ENCODE peak calls at places on chromosomes 11 and 22, in six cellular contexts. Q, W, G, T, I and Y are unnamed samples.

GRCh38 chr11:45964911-45965389 is 42.5 kb downstream of the LARGE2 start:
- DNase-seq in G (no peak), Q (peak), T (no peak), I (peak), W (peak), Y (peak)

GRCh38 chr22:39204216-39204615 is 40.6 kb downstream of the PDGFB start:
- DNase-seq in T (no peak), I (peak), Q (no peak), G (peak), W (no peak), Y (no peak)

GRCh38 chr22:28544431-28544868 is 135.2 kb downstream of the TTC28 start:
- DNase-seq in G (no peak), T (no peak), W (no peak), Q (no peak), I (no peak), Y (peak)

GRCh38 chr11:16786131-16786530 is 47.7 kb downstream of the C11orf58 start:
- DNase-seq in G (no peak), I (peak), W (no peak), T (no peak), Q (no peak), Y (no peak)

GRCh38 chr11:125423247-125423849 is 72.7 kb downstream of the FEZ1 start:
- DNase-seq in I (no peak), G (peak), T (no peak), Q (no peak), W (no peak), Y (no peak)

GRCh38 chr22:40121463-40121862 is 56.3 kb upstream of the TNRC6B start:
- DNase-seq in I (no peak), Q (no peak), W (no peak), G (no peak), T (no peak), Y (no peak)

GRCh38 chr11:111982019-111982464 is 43.2 kb upstream of the DLAT start:
- DNase-seq in G (no peak), Q (no peak), T (no peak), I (no peak), W (no peak), Y (peak)

GRCh38 chr11:106216281-106216680 is 138.8 kb downstream of the AASDHPPT start:
- DNase-seq in T (no peak), G (no peak), W (no peak), I (no peak), Q (no peak), Y (no peak)

GRCh38 chr11:26820739-26821138 is 98.9 kb upstream of the SLC5A12 start:
- DNase-seq in G (no peak), T (no peak), W (peak), Q (no peak), I (no peak), Y (peak)

GRCh38 chr11:12212821-12213185 is 102.4 kb downstream of the MICAL2 start:
- DNase-seq in Q (no peak), T (no peak), I (no peak), G (peak), W (no peak), Y (peak)

GRCh38 chr11:126989942-126990715 is 10.4 kb downstream of the KIRREL3 start:
- DNase-seq in G (peak), I (peak), W (peak), T (no peak), Q (peak), Y (peak)

GRCh38 chr11:210122-210802 is 2.8 kb downstream of the RIC8A start:
- DNase-seq in T (no peak), I (peak), W (no peak), Q (no peak), G (no peak), Y (peak)

GRCh38 chr11:113397821-113398220 is 10.2 kb downstream of the ANKK1 start:
- DNase-seq in I (no peak), G (no peak), Q (no peak), W (no peak), T (no peak), Y (no peak)

GRCh38 chr11:130728185-130729160 is 187.8 kb downstream of the SNX19 start:
- DNase-seq in I (no peak), T (no peak), W (no peak), G (no peak), Q (no peak), Y (no peak)

GRCh38 chr11:32029721-32030120 is 61.2 kb upstream of the RCN1 start:
- DNase-seq in Q (no peak), T (no peak), W (no peak), G (no peak), I (no peak), Y (peak)

GRCh38 chr11:117580866-117581265 is 216.2 kb downstream of the DSCAML1 start:
- DNase-seq in I (no peak), W (no peak), T (no peak), G (peak), Q (no peak), Y (no peak)

GRCh38 chr11:68127791-68128681 is 6.8 kb upstream of the CHKA start:
- DNase-seq in I (peak), T (no peak), G (peak), W (no peak), Q (no peak), Y (no peak)

GRCh38 chr11:50423208-50423607 is 390.5 kb downstream of the OR4C45 start:
- DNase-seq in W (no peak), Q (no peak), T (no peak), I (no peak), G (no peak), Y (no peak)

GRCh38 chr11:21429401-21429800 is 760.0 kb downstream of the NELL1 start:
- DNase-seq in G (no peak), T (no peak), Q (no peak), W (no peak), I (no peak), Y (no peak)

GRCh38 chr11:17734418-17734911 is at the start of gene KCNC1:
- DNase-seq in Q (no peak), T (no peak), W (no peak), I (peak), G (peak), Y (peak)

GRCh38 chr11:75349540-75350116 is 1.8 kb downstream of the ARRB1 start:
- DNase-seq in Q (no peak), I (peak), W (no peak), G (peak), T (no peak), Y (no peak)

GRCh38 chr11:1231396-1232327 is 8.8 kb downstream of the MUC5B start:
- DNase-seq in I (peak), W (no peak), G (peak), T (no peak), Q (no peak), Y (no peak)

GRCh38 chr11:103047837-103048236 is 44.1 kb downstream of the DCUN1D5 start:
- DNase-seq in G (no peak), T (no peak), Q (no peak), W (no peak), I (no peak), Y (no peak)

GRCh38 chr11:114229062-114229450 is 67.1 kb upstream of the NNMT start:
- DNase-seq in I (no peak), G (no peak), T (no peak), Q (no peak), W (no peak), Y (no peak)

GRCh38 chr22:39453765-39454378 is 2.9 kb upstream of the MGAT3 start:
- DNase-seq in I (no peak), Q (no peak), G (no peak), T (no peak), W (no peak), Y (no peak)

GRCh38 chr22:22880645-22881044 is 7.0 kb upstream of the IGLL5 start:
- DNase-seq in T (no peak), G (no peak), I (no peak), W (no peak), Q (no peak), Y (no peak)

GRCh38 chr11:131418214-131418613 is 47.8 kb downstream of the NTM start:
- DNase-seq in Q (no peak), G (no peak), I (no peak), T (no peak), W (no peak), Y (no peak)

GRCh38 chr11:111975076-111975806 is 38.1 kb downstream of the DIXDC1 start:
- DNase-seq in Q (no peak), I (no peak), W (no peak), T (no peak), G (no peak), Y (no peak)

GRCh38 chr11:104094576-104094975 is 58.1 kb downstream of the DDI1 start:
- DNase-seq in W (no peak), T (no peak), G (no peak), I (no peak), Q (no peak), Y (peak)

GRCh38 chr11:75582935-75583709 is 21.1 kb downstream of the SERPINH1 start:
- DNase-seq in Q (peak), I (peak), W (no peak), T (no peak), G (peak), Y (peak)

GRCh38 chr11:45537617-45538016 is 127.8 kb downstream of the CHST1 start:
- DNase-seq in G (no peak), W (no peak), I (no peak), Q (no peak), T (no peak), Y (peak)

GRCh38 chr11:56994532-56994931 is 5.8 kb downstream of the OR5AK2 start:
- DNase-seq in T (no peak), G (no peak), I (no peak), W (no peak), Q (no peak), Y (no peak)

GRCh38 chr11:112128483-112129121 is 35.3 kb downstream of the IL18 start:
- DNase-seq in T (no peak), I (peak), Q (no peak), W (peak), G (no peak), Y (peak)

GRCh38 chr11:83025267-83025704 is 46.4 kb downstream of the RAB30 start:
- DNase-seq in T (no peak), I (no peak), Q (no peak), G (no peak), W (no peak), Y (no peak)

GRCh38 chr11:112504056-112504455 is 243.4 kb upstream of the PLET1 start:
- DNase-seq in I (no peak), Q (no peak), G (no peak), T (no peak), W (no peak), Y (no peak)

GRCh38 chr11:87324817-87325489 is 287.2 kb downstream of the TMEM135 start:
- DNase-seq in W (no peak), T (no peak), G (no peak), I (no peak), Q (no peak), Y (no peak)

GRCh38 chr11:34830648-34831047 is 85.5 kb downstream of the APIP start:
- DNase-seq in G (no peak), W (no peak), Q (no peak), T (no peak), I (no peak), Y (no peak)

GRCh38 chr11:58625826-58626460 is 3.5 kb downstream of the CNTF start:
- DNase-seq in T (no peak), W (no peak), Q (no peak), G (no peak), I (no peak), Y (peak)

GRCh38 chr11:107545101-107545514 is 20.4 kb downstream of the ALKBH8 start:
- DNase-seq in W (no peak), T (no peak), Q (no peak), G (no peak), I (no peak), Y (peak)

GRCh38 chr11:2534957-2535672 is 90.3 kb downstream of the KCNQ1 start:
- DNase-seq in Q (no peak), W (no peak), T (no peak), I (peak), G (peak), Y (no peak)

DNA sequence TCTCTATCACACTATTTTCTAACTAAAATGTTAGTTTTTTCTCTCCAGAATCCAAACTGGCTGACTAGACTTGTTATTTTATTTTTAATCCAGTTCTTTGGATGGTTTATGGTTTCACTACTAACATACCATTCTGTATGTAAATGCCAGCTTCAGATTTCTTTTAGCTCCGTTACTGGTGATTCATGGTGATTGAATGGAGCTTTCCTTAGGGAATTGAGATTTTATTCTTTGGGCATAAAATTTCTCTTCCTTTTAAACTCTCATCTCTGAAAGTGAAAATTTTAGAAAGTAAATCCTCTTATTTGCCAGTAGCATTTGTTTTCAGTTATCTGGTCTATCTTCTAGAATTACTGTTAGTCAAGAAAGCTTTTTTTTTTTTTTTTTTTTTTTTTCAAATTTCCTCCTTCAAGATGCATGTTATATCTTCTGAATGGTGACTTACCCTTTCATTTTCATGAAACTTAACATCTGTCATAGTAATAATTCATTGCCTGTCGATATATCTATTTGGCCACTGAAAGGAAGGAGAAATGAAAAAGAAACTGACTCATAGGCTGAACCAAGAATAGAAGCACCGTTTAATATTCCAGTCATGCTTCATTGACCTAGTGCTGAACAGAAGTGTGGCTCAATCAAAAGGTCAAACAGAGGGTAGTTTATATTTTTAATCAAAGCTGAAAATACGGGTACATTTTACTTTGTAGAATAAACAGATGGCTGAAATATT is 6.4 kb downstream of the ENDOD1 start:
- DNase-seq in T (no peak), G (no peak), I (no peak), Q (peak), W (no peak), Y (peak)
- H3K4me3 ChIP-seq in T (peak), G (no peak), I (no peak), Q (no peak), W (no peak), Y (no peak)

GRCh38 chr11:94198718-94199117 is 70.1 kb downstream of the PANX1 start:
- DNase-seq in T (no peak), G (no peak), W (no peak), I (no peak), Q (no peak), Y (no peak)

GRCh38 chr11:94196363-94196762 is 67.7 kb downstream of the PANX1 start:
- DNase-seq in T (no peak), Q (no peak), W (no peak), I (no peak), G (no peak), Y (peak)

GRCh38 chr11:94194712-94195111 is 66.1 kb downstream of the PANX1 start:
- DNase-seq in G (no peak), Q (no peak), W (no peak), T (no peak), I (no peak), Y (no peak)

DNA sequence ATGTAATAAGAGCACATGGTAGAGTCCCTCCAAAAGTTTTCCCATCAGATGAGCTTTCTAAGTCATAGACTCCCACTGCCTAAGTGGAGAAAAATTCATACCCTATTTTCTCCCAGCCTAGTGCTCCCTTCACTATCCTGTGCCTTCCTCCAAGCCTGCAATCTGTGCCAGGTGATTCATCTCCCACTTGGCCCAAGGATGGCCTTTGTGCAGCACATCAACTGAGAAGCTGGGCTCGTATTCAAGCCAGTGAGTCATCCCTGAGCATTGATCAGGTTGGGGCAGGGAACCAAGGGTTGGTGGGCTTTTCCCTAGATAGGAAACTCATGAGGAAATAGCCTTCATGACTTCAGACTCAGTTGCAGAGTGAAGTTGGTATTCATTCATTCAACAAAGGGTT is 64.6 kb downstream of the PANX1 start:
- DNase-seq in W (no peak), G (no peak), Q (no peak), I (no peak), T (no peak), Y (peak)
- TF ChIP-seq CTCF in W (no peak), G (no peak), Q (no peak), I (no peak), T (no peak), Y (no peak)

GRCh38 chr22:50192056-50192824 is 6.5 kb downstream of the TRABD start:
- DNase-seq in W (no peak), I (no peak), T (no peak), Q (peak), G (peak), Y (peak)
- H3K4me3 ChIP-seq in W (no peak), I (no peak), T (no peak), Q (peak), G (no peak), Y (no peak)

DNA sequence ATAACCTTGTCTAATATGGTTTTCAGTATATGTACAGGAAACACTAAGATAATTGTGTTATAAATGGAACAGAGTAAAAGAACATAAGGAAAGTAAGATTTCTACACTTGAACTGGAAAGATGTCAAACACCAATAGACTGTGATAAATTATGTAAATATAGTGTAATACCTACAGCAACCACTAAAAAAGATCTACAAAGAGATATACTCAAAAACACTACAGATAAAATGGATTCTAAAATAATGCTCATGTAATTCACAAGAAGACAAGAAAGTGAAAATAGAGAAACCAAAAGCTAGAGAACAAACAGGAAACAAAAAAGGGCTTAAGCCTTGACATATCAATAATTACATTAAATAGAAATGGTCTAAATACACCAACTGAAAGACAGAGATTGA is 30.9 kb downstream of the DEUP1 start:
- DNase-seq in I (no peak), Q (no peak), W (no peak), T (no peak), G (no peak), Y (no peak)
- TF ChIP-seq CTCF in I (no peak), Q (no peak), W (no peak), T (peak), G (no peak), Y (no peak)

GRCh38 chr11:20049231-20049630 is 111.0 kb downstream of the DBX1 start:
- DNase-seq in T (no peak), I (no peak), W (no peak), Q (no peak), G (no peak), Y (no peak)
- H3K4me3 ChIP-seq in T (no peak), I (no peak), W (no peak), Q (no peak), G (no peak), Y (no peak)

GRCh38 chr22:37953062-37953436 is 352 bp downstream of the C22orf23 start:
- DNase-seq in W (peak), G (no peak), I (no peak), Q (no peak), T (no peak), Y (no peak)

GRCh38 chr22:37953437-37954179 is at the start of the genes C22orf23 and POLR2F:
- DNase-seq in T (peak), I (peak), W (peak), G (peak), Q (peak), Y (peak)

GRCh38 chr22:37957232-37957631 is 3.7 kb downstream of the POLR2F start:
- DNase-seq in G (no peak), Q (no peak), T (no peak), W (no peak), I (no peak), Y (no peak)

GRCh38 chr22:37951305-37951704 is 2.1 kb downstream of the C22orf23 start:
- DNase-seq in G (no peak), T (no peak), Q (no peak), I (no peak), W (no peak), Y (peak)
- TF ChIP-seq CTCF in G (no peak), T (no peak), Q (no peak), I (no peak), W (no peak), Y (no peak)